ENCODE peak calls at places on chromosomes 13 and 19, in five cellular contexts. J is neural progenitor cell, F is HepG2, S is ovary, D is PC-9. Z is an unnamed sample. For H3K36me3, the result is how much of the 10 kb centered on the place peaks cover.

GRCh38 chr13:67226686-67227085 is 3.5 kb downstream of the PCDH9 start:
- DNase-seq in S (no peak), D (no peak), F (no peak), J (no peak), Z (no peak)

GRCh38 chr19:17137417-17137816 is 61.8 kb downstream of the MYO9B start:
- DNase-seq in S (no peak), J (no peak), D (no peak), F (no peak), Z (no peak)

GRCh38 chr19:39188960-39189359 is 7.8 kb upstream of the NCCRP1 start:
- DNase-seq in F (no peak), J (no peak), D (no peak), S (no peak), Z (no peak)

GRCh38 chr19:3407556-3408516 is 41.5 kb downstream of the NFIC start:
- DNase-seq in S (peak), J (no peak), F (peak), D (no peak), Z (no peak)

GRCh38 chr19:8575467-8575997 is 1.7 kb downstream of the MYO1F start:
- DNase-seq in S (no peak), F (no peak), D (peak), J (no peak), Z (no peak)

GRCh38 chr19:51166846-51167490 is 24.9 kb downstream of the SIGLEC7 start:
- DNase-seq in S (no peak), J (no peak), D (no peak), F (no peak), Z (no peak)

GRCh38 chr19:36172852-36173251 is 20.6 kb upstream of the COX7A1 start:
- DNase-seq in D (no peak), J (no peak), S (no peak), F (no peak), Z (no peak)

GRCh38 chr13:99855516-99855915 is 116.1 kb downstream of the ZIC5 start:
- DNase-seq in S (no peak), F (no peak), J (no peak), D (no peak), Z (no peak)

GRCh38 chr19:38686530-38686888 is 39.1 kb downstream of the ACTN4 start:
- DNase-seq in D (no peak), S (no peak), F (no peak), J (no peak), Z (no peak)

GRCh38 chr13:30033681-30034447 is 183.4 kb upstream of the UBL3 start:
- DNase-seq in J (no peak), D (peak), F (no peak), S (no peak), Z (peak)

GRCh38 chr13:26200811-26201210 is 21.3 kb downstream of the RNF6 start:
- DNase-seq in J (no peak), F (no peak), S (no peak), D (no peak), Z (no peak)

GRCh38 chr19:45037393-45038169 is 1.3 kb upstream of the CLASRP start:
- DNase-seq in D (no peak), J (no peak), S (peak), F (no peak), Z (no peak)

GRCh38 chr19:50252111-50252886 is 48.9 kb downstream of the MYH14 start:
- DNase-seq in J (peak), S (no peak), D (no peak), F (no peak), Z (no peak)

GRCh38 chr19:50310759-50311465 is 18.3 kb downstream of the KCNC3 start:
- DNase-seq in S (no peak), D (no peak), J (no peak), F (no peak), Z (no peak)

GRCh38 chr19:17346109-17346671 is 8.8 kb downstream of the GTPBP3 start:
- DNase-seq in S (peak), J (peak), F (peak), D (no peak), Z (peak)

GRCh38 chr13:76991432-76991795 is 467 bp upstream of the CLN5 start:
- DNase-seq in D (no peak), S (no peak), J (peak), F (no peak), Z (peak)

GRCh38 chr19:49271080-49271753 is 53.8 kb downstream of the SLC6A16 start:
- DNase-seq in D (peak), F (no peak), S (no peak), J (no peak), Z (no peak)

GRCh38 chr19:40718774-40719391 is 2.0 kb downstream of the ITPKC start:
- DNase-seq in J (peak), S (peak), D (peak), F (peak), Z (peak)

GRCh38 chr19:15538774-15539173 is 30.4 kb downstream of the CYP4F22 start:
- DNase-seq in S (no peak), F (no peak), D (no peak), J (no peak), Z (no peak)

GRCh38 chr13:30181856-30182651 is 125.3 kb downstream of the KATNAL1 start:
- DNase-seq in J (peak), S (no peak), F (no peak), D (no peak), Z (no peak)

GRCh38 chr19:28652790-28653189 is 560.2 kb downstream of the UQCRFS1 start:
- DNase-seq in F (no peak), J (no peak), D (no peak), S (no peak), Z (no peak)

GRCh38 chr19:57279418-57280164 is 694 bp upstream of the ZNF460 start:
- DNase-seq in J (peak), D (peak), S (peak), F (peak), Z (peak)

GRCh38 chr13:101522607-101523006 is 70.1 kb downstream of the ITGBL1 start:
- DNase-seq in F (peak), D (peak), J (no peak), S (no peak), Z (no peak)

GRCh38 chr19:38911388-38912004 is 490 bp downstream of the CCER2 start:
- DNase-seq in J (no peak), F (no peak), S (no peak), D (no peak), Z (no peak)

GRCh38 chr19:23788415-23788814 is 29.7 kb upstream of the ZNF681 start:
- DNase-seq in D (no peak), S (no peak), F (no peak), J (no peak), Z (no peak)
- H3K36me3 ChIP-seq in D (under half), S (under half), F (under half), J (under half), Z (under half)

DNA sequence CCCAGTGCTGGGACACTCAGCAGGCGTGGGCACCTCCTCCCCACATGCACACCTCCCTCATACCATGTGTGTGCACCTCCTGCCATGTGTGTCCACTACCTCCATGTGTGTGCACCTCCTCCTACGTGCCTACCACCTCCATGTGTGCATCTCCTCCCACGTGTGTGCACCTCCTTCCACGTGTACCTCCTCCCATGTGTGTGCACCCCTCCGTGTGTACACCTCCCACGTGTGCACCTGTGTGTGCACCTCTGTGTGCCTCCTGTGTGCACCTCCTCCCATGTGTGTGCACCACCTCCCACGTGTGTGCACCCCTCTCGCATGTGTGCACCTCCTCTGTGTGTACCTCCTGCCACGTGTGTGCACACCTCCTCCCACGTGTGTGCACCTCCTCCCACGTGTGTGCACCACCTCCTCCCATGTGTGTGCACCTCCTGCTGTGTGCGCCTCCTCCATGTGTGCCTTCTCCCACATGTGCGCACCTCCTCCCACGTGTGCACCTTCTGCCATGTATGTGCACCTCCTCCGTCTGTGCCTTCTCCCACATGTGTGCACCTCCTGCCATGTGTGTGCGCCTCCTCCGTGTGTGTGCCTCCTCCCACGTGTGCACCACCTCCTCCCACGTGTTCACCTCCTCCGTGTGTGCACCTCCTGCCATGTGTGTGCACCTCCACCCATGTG is 6.1 kb upstream of the C13orf46 start:
- DNase-seq in J (no peak), F (no peak), D (no peak), S (no peak), Z (no peak)
- TF ChIP-seq CTCF in J (no peak), F (no peak), D (no peak), S (no peak), Z (no peak)

GRCh38 chr13:48072304-48072703 is 22.6 kb downstream of the MED4 start:
- DNase-seq in D (no peak), J (no peak), F (no peak), S (no peak), Z (no peak)
- H3K36me3 ChIP-seq in D (half or more), J (half or more), F (under half), S (under half), Z (under half)

GRCh38 chr19:32464279-32464678 is 58.7 kb downstream of the DPY19L3 start:
- DNase-seq in F (no peak), S (no peak), D (no peak), J (no peak), Z (no peak)
- TF ChIP-seq CTCF in F (no peak), S (no peak), D (peak), J (peak), Z (peak)

GRCh38 chr19:47752440-47753211 is 7.3 kb downstream of the NOP53 start:
- DNase-seq in F (no peak), S (no peak), D (no peak), J (no peak), Z (no peak)
- H3K36me3 ChIP-seq in F (under half), S (under half), D (half or more), J (under half), Z (under half)

GRCh38 chr19:35080613-35081170 is 34.9 kb upstream of the FXYD3 start:
- DNase-seq in J (no peak), F (no peak), D (no peak), S (no peak), Z (no peak)
- TF ChIP-seq CTCF in J (no peak), F (no peak), D (no peak), S (no peak), Z (no peak)